ENCODE peak calls at places on chromosomes 11 and 22, in nine cellular contexts. A is fibroblast of lung, Z is WERI-Rb-1, S is retinal pigment epithelial cell, P is AG04450, M is glutamatergic neuron, O is tibial nerve, T is cardiac muscle cell, K is H9. G is an unnamed sample.

GRCh38 chr11:32432565-32433248 is 2.6 kb downstream of the WT1 start:
- DNase-seq in Z (no peak), T (no peak), S (no peak), A (no peak), M (no peak), K (no peak), P (no peak), O (no peak), G (no peak)

GRCh38 chr22:46491936-46492335 is 45.5 kb downstream of the CELSR1 start:
- DNase-seq in K (no peak), S (no peak), T (no peak), Z (no peak), A (no peak), O (no peak), P (no peak), M (peak), G (no peak)

GRCh38 chr11:111299111-111300026 is 1.0 kb downstream of the POU2AF3 start:
- DNase-seq in M (peak), P (no peak), K (peak), A (peak), S (no peak), T (peak), Z (peak), O (peak), G (no peak)

GRCh38 chr11:128796275-128796674 is 70.8 kb downstream of the KCNJ1 start:
- DNase-seq in Z (no peak), O (no peak), M (no peak), T (no peak), S (no peak), K (no peak), P (no peak), A (peak), G (no peak)

GRCh38 chr11:94583885-94584500 is 16.8 kb downstream of the PIWIL4 start:
- DNase-seq in Z (no peak), A (no peak), M (no peak), S (no peak), T (no peak), K (no peak), O (no peak), P (no peak), G (no peak)

GRCh38 chr11:24609778-24610177 is 112.9 kb downstream of the LUZP2 start:
- DNase-seq in K (no peak), P (no peak), M (no peak), T (no peak), O (no peak), S (no peak), A (no peak), Z (no peak), G (no peak)

GRCh38 chr22:47200273-47201051 is 438.0 kb downstream of the TBC1D22A start:
- DNase-seq in P (no peak), T (no peak), K (no peak), A (peak), M (no peak), Z (no peak), O (no peak), S (no peak), G (no peak)

GRCh38 chr22:19086944-19087343 is 35.3 kb downstream of the DGCR2 start:
- DNase-seq in S (no peak), A (peak), T (no peak), Z (no peak), M (no peak), O (no peak), K (no peak), P (no peak), G (no peak)

GRCh38 chr22:35020517-35020916 is 45.4 kb upstream of the ISX start:
- DNase-seq in T (no peak), M (no peak), P (no peak), O (no peak), Z (no peak), S (no peak), A (no peak), K (no peak), G (no peak)

GRCh38 chr11:18699848-18700261 is 1.3 kb downstream of the TMEM86A start:
- DNase-seq in A (no peak), Z (peak), K (no peak), M (no peak), T (no peak), O (peak), S (peak), P (no peak), G (no peak)

GRCh38 chr11:44049832-44050231 is 2.1 kb downstream of the ACCSL start:
- DNase-seq in P (no peak), M (no peak), K (peak), T (no peak), A (no peak), Z (no peak), O (no peak), S (no peak), G (no peak)

GRCh38 chr11:27541790-27542189 is 35.2 kb upstream of the LIN7C start:
- DNase-seq in A (no peak), K (no peak), T (no peak), M (no peak), S (no peak), Z (no peak), P (no peak), O (no peak), G (no peak)

GRCh38 chr11:116693206-116694016 is 79.4 kb downstream of the BUD13 start:
- DNase-seq in K (no peak), O (no peak), S (no peak), A (no peak), Z (no peak), M (no peak), T (no peak), P (no peak), G (no peak)

GRCh38 chr11:129992161-129992944 is 10.3 kb downstream of the PRDM10 start:
- DNase-seq in P (no peak), O (no peak), Z (peak), S (peak), K (peak), A (peak), M (peak), T (peak), G (no peak)

GRCh38 chr11:105429421-105429965 is 180.4 kb upstream of the GRIA4 start:
- DNase-seq in Z (no peak), K (no peak), S (no peak), M (no peak), A (no peak), T (no peak), P (no peak), O (no peak), G (no peak)

GRCh38 chr11:3920148-3920852 is 64.8 kb downstream of the STIM1 start:
- DNase-seq in S (no peak), M (no peak), O (peak), Z (no peak), P (no peak), K (no peak), T (no peak), A (peak), G (peak)

GRCh38 chr11:63629426-63629825 is 15.2 kb upstream of the PLAAT3 start:
- DNase-seq in Z (no peak), O (no peak), K (no peak), P (no peak), S (no peak), M (no peak), A (no peak), T (no peak), G (no peak)

GRCh38 chr11:48034926-48035876 is 54.8 kb downstream of the PTPRJ start:
- DNase-seq in Z (peak), P (no peak), K (no peak), T (no peak), A (no peak), O (peak), S (no peak), M (no peak), G (no peak)

GRCh38 chr22:38017272-38017920 is 33.0 kb upstream of the SOX10 start:
- DNase-seq in P (no peak), T (no peak), O (peak), S (peak), K (no peak), M (no peak), Z (no peak), A (peak), G (peak)

GRCh38 chr22:25661067-25661466 is 80.9 kb upstream of the MYO18B start:
- DNase-seq in M (no peak), K (no peak), A (peak), S (no peak), P (no peak), O (no peak), Z (no peak), T (no peak), G (no peak)

GRCh38 chr11:77058900-77059299 is 7.9 kb upstream of the CAPN5 start:
- DNase-seq in M (no peak), P (no peak), Z (no peak), S (no peak), A (no peak), K (no peak), T (no peak), O (no peak), G (no peak)

GRCh38 chr11:65425105-65425970 is 2.7 kb downstream of the NEAT1 start:
- DNase-seq in P (no peak), O (peak), M (no peak), T (no peak), K (peak), S (no peak), Z (no peak), A (peak), G (no peak)

GRCh38 chr11:64312947-64313346 is 4.4 kb downstream of the TRMT112 start:
- DNase-seq in M (no peak), S (no peak), Z (no peak), K (no peak), O (no peak), T (no peak), P (no peak), A (no peak), G (no peak)

GRCh38 chr11:115504279-115505158 is at the start of gene CADM1:
- DNase-seq in M (peak), Z (peak), A (peak), T (peak), K (peak), P (peak), O (peak), S (peak), G (peak)

GRCh38 chr22:38973289-38974169 is 8.6 kb upstream of the APOBEC3B start:
- DNase-seq in S (no peak), T (peak), O (peak), M (peak), A (peak), Z (peak), P (no peak), K (peak), G (no peak)

GRCh38 chr22:32801436-32802290 is at the start of gene TIMP3:
- DNase-seq in O (peak), P (peak), M (peak), T (peak), S (peak), K (peak), Z (peak), A (peak), G (peak)

GRCh38 chr11:104916442-104916841 is 18.2 kb upstream of the CASP12 start:
- DNase-seq in T (no peak), S (no peak), M (no peak), Z (no peak), P (no peak), K (no peak), O (no peak), A (peak), G (no peak)

GRCh38 chr11:15905815-15906214 is 450.5 kb downstream of the SOX6 start:
- DNase-seq in T (no peak), S (no peak), Z (no peak), P (no peak), A (no peak), O (no peak), M (no peak), K (no peak), G (no peak)

GRCh38 chr11:23497040-23497439 is 636.8 kb upstream of the CCDC179 start:
- DNase-seq in M (no peak), P (no peak), T (no peak), Z (no peak), O (no peak), K (no peak), A (no peak), S (no peak), G (no peak)

GRCh38 chr11:27205269-27205668 is 157.7 kb downstream of the CCDC34 start:
- DNase-seq in T (no peak), K (no peak), S (no peak), M (no peak), O (no peak), A (no peak), Z (no peak), P (no peak), G (no peak)

GRCh38 chr11:59172345-59173079 is 580 bp downstream of the DTX4 start:
- DNase-seq in M (peak), Z (peak), O (no peak), P (no peak), S (no peak), T (peak), K (peak), A (no peak), G (no peak)

DNA sequence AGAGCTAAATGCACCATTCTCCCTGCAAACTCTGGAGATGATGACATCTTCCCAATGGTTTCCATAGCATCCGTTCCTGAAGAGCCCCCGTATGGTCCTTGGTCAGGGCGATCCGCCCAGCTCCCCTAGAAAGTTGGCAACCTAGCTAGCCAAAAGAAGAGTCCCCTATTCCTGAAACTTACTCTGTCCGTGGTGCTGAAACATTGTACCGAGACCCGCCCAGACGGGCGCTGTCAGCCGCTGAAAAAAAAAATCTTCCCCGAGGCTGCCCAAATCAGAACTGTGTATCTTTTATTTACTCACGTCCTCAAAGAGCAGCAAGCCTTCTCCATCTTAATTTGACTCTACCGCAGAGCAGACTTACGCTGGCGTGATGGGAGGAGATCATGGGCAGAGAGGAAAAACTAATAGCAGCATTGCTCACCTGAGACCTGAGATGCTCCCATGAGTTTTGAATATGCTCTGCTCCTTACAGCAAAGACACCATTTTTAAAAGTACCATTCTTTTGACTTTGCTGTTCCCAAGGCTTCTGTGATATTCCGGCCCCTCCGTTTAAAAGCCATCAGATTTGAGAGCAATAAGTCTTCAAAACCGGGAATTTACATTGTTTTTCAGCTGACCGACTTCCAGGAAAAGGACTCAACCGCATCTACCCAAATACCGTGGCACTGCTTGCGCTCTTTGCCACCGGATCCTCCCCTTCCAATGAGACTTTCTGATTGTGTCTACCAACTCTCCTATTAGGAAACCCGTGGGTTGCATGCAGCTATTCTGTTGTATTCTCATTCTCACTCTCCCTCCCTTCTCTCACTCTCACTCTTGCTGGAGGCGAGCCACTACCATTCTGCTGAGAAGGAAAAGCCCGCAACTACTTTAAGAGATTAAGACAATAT is at the start of gene SLC17A6:
- DNase-seq in O (no peak), Z (no peak), A (peak), M (peak), T (peak), P (no peak), K (peak), S (peak), G (no peak)
- TF ChIP-seq CTCF in O (no peak), Z (no peak), A (no peak), M (no peak), T (no peak), P (no peak), K (no peak), S (no peak), G (no peak)

GRCh38 chr22:18070556-18071306 is 7.1 kb upstream of the PEX26 start:
- DNase-seq in T (no peak), O (no peak), M (no peak), K (no peak), S (no peak), P (no peak), Z (no peak), A (no peak), G (no peak)
- TF ChIP-seq CTCF in T (peak), O (no peak), M (no peak), K (peak), S (peak), P (peak), Z (peak), A (peak), G (peak)

GRCh38 chr22:23243006-23243573 is 62.8 kb downstream of the BCR start:
- DNase-seq in O (no peak), A (no peak), K (peak), T (peak), S (no peak), P (no peak), M (no peak), Z (no peak), G (no peak)

GRCh38 chr22:23241562-23242472 is 61.5 kb downstream of the BCR start:
- DNase-seq in S (no peak), Z (no peak), K (no peak), T (no peak), M (no peak), O (no peak), A (no peak), P (no peak), G (no peak)

GRCh38 chr22:23243859-23244689 is 63.8 kb downstream of the BCR start:
- DNase-seq in Z (no peak), P (no peak), O (no peak), A (no peak), S (no peak), M (no peak), K (no peak), T (no peak), G (no peak)

GRCh38 chr22:23240639-23241389 is 60.5 kb downstream of the BCR start:
- DNase-seq in A (no peak), P (no peak), M (no peak), T (no peak), Z (peak), K (peak), O (no peak), S (no peak), G (no peak)

DNA sequence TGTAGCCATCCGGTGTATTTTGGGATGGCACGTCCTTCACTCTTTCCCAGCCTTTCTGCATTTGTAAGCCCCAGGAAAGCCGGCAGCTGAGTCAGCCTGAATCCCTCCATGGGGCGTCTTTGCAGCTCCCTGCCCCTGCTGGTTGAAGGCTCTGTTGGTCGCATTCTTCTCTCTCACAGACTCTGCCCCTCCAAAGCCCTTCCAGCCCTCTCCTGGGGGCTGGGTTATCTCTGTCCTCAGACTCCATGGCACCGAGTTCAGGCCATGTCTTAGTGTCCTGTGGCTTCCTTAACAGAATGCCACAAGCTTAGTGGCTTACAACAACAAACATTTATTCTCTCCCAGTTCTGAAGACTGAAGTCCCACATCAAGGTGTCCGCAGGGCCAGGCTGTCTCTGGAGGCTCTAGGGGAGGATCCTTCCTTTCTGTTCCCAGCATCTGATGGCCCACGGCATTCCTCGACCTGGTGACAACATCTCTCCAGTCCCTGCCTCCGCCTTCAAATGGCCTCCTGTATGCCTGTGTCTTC is 62.2 kb downstream of the BCR start:
- DNase-seq in O (no peak), A (no peak), Z (peak), S (no peak), P (no peak), T (peak), K (peak), M (no peak), G (no peak)
- TF ChIP-seq CTCF in O (no peak), A (no peak), Z (no peak), S (peak), P (peak), T (peak), K (peak), M (no peak), G (no peak)

GRCh38 chr11:78432058-78432515 is 14.5 kb upstream of the GAB2 start:
- DNase-seq in Z (peak), A (peak), O (no peak), P (no peak), T (peak), K (no peak), S (no peak), M (peak), G (no peak)
- TF ChIP-seq CTCF in Z (peak), A (peak), O (peak), P (peak), T (peak), K (peak), S (peak), M (peak), G (peak)

DNA sequence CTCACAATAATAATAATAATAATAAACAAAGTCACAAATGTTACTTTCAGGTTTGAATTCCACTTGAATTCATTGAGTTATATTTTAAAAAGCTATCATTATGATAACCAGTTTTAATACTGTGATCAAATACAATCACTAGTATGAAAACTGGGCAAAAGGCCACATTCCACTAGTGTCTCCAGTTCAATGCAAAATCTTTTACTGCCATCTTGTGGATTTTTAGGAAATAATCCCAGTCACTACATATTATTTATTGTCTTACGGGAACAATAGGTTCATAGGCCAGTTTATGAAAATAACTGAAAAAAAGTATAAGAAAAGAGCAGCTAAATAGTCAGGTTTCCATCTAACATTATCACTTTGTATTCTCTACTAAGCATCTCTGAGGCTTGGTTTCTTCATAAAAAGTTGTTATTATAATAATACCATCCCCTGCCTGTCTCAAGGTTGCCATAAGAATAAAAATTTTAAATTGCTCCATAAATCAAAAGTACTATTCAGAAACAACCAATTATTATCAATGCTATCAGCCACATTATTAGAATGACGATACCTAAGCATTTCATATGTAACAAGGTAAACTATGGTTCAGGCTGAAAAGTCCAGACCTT is 533.9 kb upstream of the CCDC90B start:
- DNase-seq in K (no peak), Z (no peak), P (peak), M (no peak), S (peak), A (peak), T (peak), O (peak), G (peak)
- TF ChIP-seq CTCF in K (peak), Z (no peak), P (peak), M (peak), S (peak), A (peak), T (peak), O (peak), G (peak)